ENCODE peak calls at places on chromosome 22, in six cellular contexts. V, C, A, D, T and K are unnamed samples. For H3K4me1, the result is how much of the 10 kb centered on the place peaks cover.

GRCh38 chr22:23263651-23264555 is 83.6 kb downstream of the BCR start:
- DNase-seq in V (no peak), C (no peak), A (peak), D (no peak), T (no peak), K (peak)

GRCh38 chr22:19879996-19880785 is 25.5 kb upstream of the GNB1L start:
- DNase-seq in V (no peak), C (no peak), A (no peak), D (no peak), T (peak), K (no peak)

GRCh38 chr22:28930357-28931007 is 47.1 kb downstream of the ZNRF3 start:
- DNase-seq in V (no peak), C (no peak), A (no peak), D (no peak), T (no peak), K (no peak)

GRCh38 chr22:42946551-42947198 is 68.3 kb downstream of the PACSIN2 start:
- DNase-seq in V (no peak), C (no peak), A (no peak), D (no peak), T (no peak), K (no peak)

GRCh38 chr22:50694766-50695420 is 22.3 kb downstream of the SHANK3 start:
- DNase-seq in V (no peak), C (no peak), A (no peak), D (no peak), T (no peak), K (no peak)

GRCh38 chr22:30605449-30606110 is 1.4 kb upstream of the TCN2 start:
- DNase-seq in V (peak), C (peak), A (peak), D (peak), T (peak), K (no peak)

GRCh38 chr22:48734359-48734758 is 1093.3 kb downstream of the BRD1 start:
- DNase-seq in V (no peak), C (no peak), A (no peak), D (no peak), T (no peak), K (no peak)

GRCh38 chr22:30880847-30881246 is 87.7 kb downstream of the MORC2 start:
- DNase-seq in V (no peak), C (no peak), A (no peak), D (no peak), T (no peak), K (no peak)

GRCh38 chr22:23533328-23533762 is 46.7 kb downstream of the IGLL1 start:
- DNase-seq in V (no peak), C (peak), A (no peak), D (peak), T (no peak), K (no peak)

GRCh38 chr22:25072406-25072805 is 119.9 kb downstream of the KIAA1671 start:
- DNase-seq in V (no peak), C (no peak), A (no peak), D (no peak), T (no peak), K (no peak)

GRCh38 chr22:25069426-25069757 is 116.9 kb downstream of the KIAA1671 start:
- DNase-seq in V (no peak), C (no peak), A (no peak), D (no peak), T (no peak), K (no peak)

GRCh38 chr22:25069758-25070461 is 117.4 kb downstream of the KIAA1671 start:
- DNase-seq in V (no peak), C (peak), A (peak), D (no peak), T (peak), K (no peak)

GRCh38 chr22:25070870-25071465 is 118.5 kb downstream of the KIAA1671 start:
- DNase-seq in V (no peak), C (peak), A (no peak), D (no peak), T (no peak), K (no peak)

GRCh38 chr22:25071720-25072119 is 119.2 kb downstream of the KIAA1671 start:
- DNase-seq in V (no peak), C (no peak), A (no peak), D (no peak), T (no peak), K (no peak)
- H3K27ac ChIP-seq in V (no peak), C (no peak), A (no peak), D (no peak), T (no peak), K (no peak)

GRCh38 chr22:20919718-20920117 is 2.5 kb downstream of the CRKL start:
- DNase-seq in V (no peak), C (peak), A (no peak), D (no peak), T (no peak), K (no peak)

GRCh38 chr22:20918663-20919220 is 1.5 kb downstream of the CRKL start:
- DNase-seq in V (no peak), C (no peak), A (no peak), D (peak), T (no peak), K (no peak)

GRCh38 chr22:20916916-20917810 is at the start of gene CRKL:
- DNase-seq in V (peak), C (peak), A (peak), D (peak), T (peak), K (peak)

GRCh38 chr22:20922141-20922751 is 5.0 kb downstream of the CRKL start:
- DNase-seq in V (no peak), C (no peak), A (no peak), D (no peak), T (no peak), K (no peak)

DNA sequence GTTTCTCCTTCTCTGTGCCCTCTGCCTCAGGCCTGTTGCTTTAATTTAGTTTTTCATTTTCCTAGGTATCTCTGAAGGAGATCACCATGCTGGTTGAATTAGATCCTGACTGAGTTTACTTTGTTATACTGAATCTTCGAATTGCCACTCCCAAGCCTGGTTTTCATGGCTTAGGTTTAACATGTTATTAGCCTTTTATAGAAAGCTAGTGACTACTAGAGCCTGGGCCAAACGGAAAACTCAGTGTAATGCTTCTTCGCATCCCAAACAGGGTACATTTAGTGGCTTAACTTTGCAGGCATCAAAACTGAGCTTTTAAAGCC is 3.6 kb downstream of the CRKL start:
- DNase-seq in V (no peak), C (no peak), A (no peak), D (no peak), T (no peak), K (no peak)
- H3K4me3 ChIP-seq in V (peak), C (peak), A (peak), D (no peak), T (peak), K (peak)

GRCh38 chr22:46083383-46084350 is 66.7 kb upstream of the PPARA start:
- DNase-seq in V (no peak), C (no peak), A (no peak), D (no peak), T (peak), K (no peak)

GRCh38 chr22:46086577-46087335 is 63.6 kb upstream of the PPARA start:
- DNase-seq in V (no peak), C (no peak), A (no peak), D (no peak), T (peak), K (no peak)

GRCh38 chr22:46085831-46086576 is 64.3 kb upstream of the PPARA start:
- DNase-seq in V (peak), C (no peak), A (no peak), D (no peak), T (peak), K (no peak)

GRCh38 chr22:46084376-46084775 is 66.0 kb upstream of the PPARA start:
- DNase-seq in V (no peak), C (no peak), A (no peak), D (no peak), T (no peak), K (no peak)

DNA sequence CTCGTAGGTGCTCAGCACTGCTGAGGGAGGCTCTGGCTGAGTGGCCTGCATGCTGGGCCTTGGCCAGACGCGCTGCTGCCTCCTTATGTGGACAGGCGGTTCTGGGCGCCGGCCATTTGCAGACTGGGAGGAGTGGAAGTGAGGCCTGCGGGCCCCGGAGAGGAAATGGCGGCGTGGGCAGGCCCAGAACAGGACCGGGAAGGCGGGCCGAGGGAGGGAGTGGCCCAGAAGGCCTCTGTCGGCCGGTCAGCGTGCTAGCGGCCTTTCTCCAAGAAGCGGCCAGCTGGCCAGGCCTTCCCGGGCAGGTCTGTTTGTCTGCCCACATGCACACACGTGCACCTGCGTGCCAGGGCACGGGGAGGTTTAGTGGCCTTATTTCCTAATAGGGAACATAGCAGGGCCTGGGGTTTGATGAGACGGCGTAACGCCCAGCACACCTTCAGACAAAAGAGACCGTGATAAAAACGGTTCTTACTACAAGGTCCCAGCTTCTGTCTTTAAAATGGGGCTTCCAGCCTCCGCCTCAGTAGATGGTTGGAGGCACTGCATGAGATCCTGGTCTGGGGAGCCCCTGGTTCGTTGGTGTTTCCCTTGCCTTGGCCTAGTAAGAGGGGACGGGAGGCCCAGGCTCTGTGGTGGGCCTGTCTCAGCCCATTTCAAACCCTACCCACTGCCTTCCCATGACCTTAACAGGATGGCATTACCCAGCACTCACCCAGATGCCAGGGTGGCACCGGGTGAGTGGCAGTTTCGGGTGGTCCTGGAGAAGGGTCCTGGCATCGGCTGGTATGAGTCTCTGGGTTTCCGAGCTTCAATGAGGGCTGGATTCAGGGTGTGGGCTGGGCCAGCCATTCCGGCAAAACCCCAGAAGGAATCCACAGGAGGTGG is 65.1 kb upstream of the PPARA start:
- DNase-seq in V (peak), C (no peak), A (no peak), D (no peak), T (peak), K (no peak)
- H3K4me1 ChIP-seq in V (half or more), C (half or more), A (under half), D (under half), T (half or more), K (under half)

GRCh38 chr22:33242078-33242477 is 183.9 kb upstream of the SYN3 start:
- DNase-seq in V (no peak), C (no peak), A (no peak), D (no peak), T (no peak), K (no peak)
- H3K27ac ChIP-seq in V (no peak), C (no peak), A (no peak), D (no peak), T (no peak), K (no peak)

DNA sequence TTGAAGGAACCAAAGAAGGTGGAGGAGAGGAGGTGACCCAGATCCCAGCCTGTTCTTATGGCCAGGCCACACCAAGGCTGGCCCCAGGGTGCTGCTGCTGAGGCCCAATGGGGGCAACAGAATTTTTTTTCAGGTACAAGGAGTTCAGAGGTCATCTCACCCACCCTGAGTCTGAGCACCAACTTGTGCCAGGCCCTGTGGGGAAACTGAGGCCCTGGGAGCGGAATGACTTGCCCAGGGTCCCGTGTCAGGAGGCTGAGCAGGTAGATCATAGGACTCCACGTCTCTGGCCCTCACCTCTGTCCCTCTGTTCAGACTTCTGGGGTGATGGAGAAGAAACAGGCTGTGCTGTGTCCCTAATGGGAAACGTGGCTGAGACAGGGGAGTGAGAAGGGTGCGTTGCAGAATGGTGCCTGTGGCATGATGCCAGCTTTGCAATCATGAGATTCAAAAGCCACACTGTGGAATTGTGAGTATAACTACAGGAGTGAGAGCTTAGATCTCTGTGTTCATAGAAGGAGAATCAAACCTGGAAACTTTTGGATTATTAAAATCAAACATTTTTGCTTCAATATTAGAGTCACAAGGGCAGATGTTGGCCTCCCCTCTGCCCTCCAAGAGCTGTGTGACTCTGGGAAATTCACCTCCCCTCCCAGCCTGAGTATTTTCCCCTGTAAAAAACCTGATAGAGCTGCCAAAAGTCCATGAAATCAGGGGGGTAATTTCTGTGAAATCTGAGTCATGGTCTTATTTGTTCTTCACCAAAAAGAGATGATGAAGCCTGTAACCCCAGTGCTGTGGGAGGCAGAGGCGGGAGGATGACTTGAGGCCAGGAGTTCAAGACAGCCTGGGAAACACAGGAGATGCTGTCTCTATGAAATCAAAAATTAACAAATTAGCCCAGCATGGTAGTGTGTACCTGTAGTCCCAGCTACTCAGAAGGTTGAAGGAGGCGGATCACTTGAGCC is 874 bp downstream of the APOL1 start:
- DNase-seq in V (no peak), C (no peak), A (no peak), D (no peak), T (peak), K (no peak)
- H3K4me3 ChIP-seq in V (peak), C (peak), A (peak), D (no peak), T (peak), K (peak)

GRCh38 chr22:46107753-46108563 is 42.4 kb upstream of the PPARA start:
- DNase-seq in V (no peak), C (peak), A (no peak), D (no peak), T (no peak), K (no peak)

GRCh38 chr22:46108564-46109473 is 41.5 kb upstream of the PPARA start:
- DNase-seq in V (peak), C (no peak), A (no peak), D (peak), T (no peak), K (no peak)

GRCh38 chr22:46105494-46106278 is 44.6 kb upstream of the PPARA start:
- DNase-seq in V (no peak), C (peak), A (no peak), D (peak), T (no peak), K (no peak)

GRCh38 chr22:46106279-46107022 is 43.9 kb upstream of the PPARA start:
- DNase-seq in V (no peak), C (no peak), A (no peak), D (no peak), T (no peak), K (no peak)

DNA sequence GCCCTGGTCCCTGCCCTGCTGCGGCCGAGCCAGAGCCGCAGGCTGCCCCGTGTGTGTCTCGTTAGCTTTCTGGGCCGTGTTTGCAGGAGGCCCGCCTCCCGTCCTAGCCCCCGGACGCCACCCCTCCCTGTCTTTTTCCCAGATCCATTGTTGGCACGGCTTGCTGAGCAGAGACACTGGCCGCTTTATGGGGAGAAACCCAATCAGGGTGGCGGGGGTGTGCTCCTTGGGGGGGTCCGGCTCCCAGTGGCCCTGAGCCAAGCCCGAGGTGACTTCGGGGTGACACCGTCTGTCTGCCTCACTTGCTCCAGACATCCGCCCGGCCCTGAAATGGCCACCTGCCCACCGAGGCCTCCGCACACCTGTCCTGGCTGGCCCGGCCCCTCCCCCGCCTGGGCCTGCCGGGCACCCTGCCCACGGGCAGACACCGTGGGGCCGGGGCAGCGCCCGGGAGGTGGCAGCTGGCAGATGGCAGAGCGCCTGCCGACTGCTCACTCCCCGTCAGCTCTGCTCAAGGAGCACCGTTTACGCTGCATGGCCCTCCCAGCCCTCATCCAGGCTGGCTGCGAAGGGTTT is 43.1 kb upstream of the PPARA start:
- DNase-seq in V (no peak), C (no peak), A (no peak), D (no peak), T (peak), K (no peak)
- H3K4me1 ChIP-seq in V (half or more), C (half or more), A (under half), D (under half), T (half or more), K (under half)

DNA sequence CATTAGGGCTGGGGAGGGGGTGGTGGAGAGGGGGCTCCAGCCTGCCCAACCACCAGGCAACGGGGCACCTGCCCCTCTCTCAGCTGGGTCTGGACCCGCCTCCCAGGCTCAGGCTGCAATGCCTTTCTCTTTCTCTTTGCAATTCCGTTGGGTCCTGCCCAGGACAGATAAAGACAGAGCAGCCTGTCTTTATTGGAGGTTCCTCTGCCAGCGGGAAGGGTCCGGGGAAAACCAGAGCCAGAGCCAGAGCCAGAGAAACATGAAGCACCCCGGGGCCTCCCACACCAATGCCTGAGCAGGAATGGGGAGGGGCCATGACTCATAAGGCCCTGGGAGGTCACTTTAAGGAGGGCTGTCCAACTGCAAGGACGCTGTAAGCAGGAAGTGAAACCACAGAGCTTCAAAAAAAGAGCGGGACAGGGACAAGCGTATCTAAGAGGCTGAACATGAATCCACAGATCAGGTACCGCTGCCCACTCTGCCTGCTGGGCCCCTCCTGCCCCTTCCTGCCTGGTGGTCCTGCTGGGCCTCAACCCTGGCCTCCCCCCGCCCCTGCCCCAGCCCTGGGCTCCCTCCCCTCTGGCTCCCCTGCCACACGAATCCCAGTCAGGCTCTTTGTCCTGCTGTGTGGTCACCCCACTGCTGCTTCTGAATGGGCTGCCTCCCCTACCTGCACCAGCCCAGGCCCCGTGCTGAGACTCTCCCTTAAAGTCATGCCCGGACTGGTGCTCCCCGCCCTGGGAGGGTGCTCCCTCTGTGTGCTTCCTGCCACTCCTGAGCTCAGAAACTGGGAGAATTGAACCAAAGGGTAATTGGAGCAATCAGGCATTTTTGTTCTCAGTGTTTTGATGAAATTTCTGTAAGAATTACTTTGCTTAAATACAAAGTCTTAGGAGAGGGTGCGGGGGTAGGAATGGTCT is at the start of gene APOBEC3B:
- DNase-seq in V (peak), C (peak), A (peak), D (peak), T (peak), K (peak)
- H3K27ac ChIP-seq in V (peak), C (no peak), A (peak), D (peak), T (no peak), K (no peak)

DNA sequence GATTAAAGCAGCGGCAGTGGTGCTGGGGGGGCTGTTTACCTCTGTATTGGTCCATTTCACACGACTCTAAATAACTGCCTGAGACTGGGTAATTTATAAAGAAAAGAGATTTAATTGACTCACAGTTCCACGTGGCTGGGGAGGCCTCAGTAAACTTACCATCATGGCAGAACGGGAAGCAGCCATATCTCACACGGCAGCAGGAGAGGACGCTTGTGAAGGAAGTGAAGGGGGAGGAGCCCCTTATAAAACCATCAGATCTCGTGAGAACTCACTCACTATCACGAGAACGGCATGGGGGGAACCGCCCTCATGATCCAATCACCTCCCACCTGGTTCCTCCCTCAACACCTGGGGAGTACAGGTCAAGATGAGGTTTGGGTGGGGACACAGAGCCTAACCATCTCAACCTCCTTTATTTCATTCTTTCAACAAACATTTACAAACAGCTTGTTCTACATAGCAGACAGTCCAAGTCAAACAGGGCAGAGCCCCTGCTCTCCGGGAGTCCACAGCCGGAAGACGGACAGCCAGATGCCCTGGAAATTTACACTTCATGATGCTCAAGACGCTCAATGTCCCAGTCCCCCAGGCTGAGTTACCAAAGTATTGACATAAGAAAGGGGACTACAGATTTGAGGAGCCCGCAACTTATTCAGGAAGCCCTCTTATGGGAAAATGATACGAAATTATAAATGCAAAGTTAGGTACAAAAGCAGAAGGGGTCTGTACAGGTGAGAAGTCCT is 26.3 kb upstream of the HMGXB4 start:
- DNase-seq in V (no peak), C (no peak), A (no peak), D (no peak), T (no peak), K (no peak)
- H3K4me3 ChIP-seq in V (no peak), C (no peak), A (no peak), D (no peak), T (no peak), K (no peak)